ENCODE peak calls at places on chromosomes 2 and 18, in six cellular contexts. I is RWPE2, P is IMR-90, C is PC-9, S is A673, D is lower lobe of right lung. M is an unnamed sample. For H3K4me1, the result is how much of the 10 kb centered on the place peaks cover.

GRCh38 chr2:203993560-203993959 is 57.0 kb downstream of the ICOS start:
- DNase-seq in P (no peak), C (no peak), I (no peak), D (no peak), S (no peak), M (no peak)

GRCh38 chr2:36459725-36460137 is 104.2 kb downstream of the CRIM1 start:
- DNase-seq in P (peak), D (no peak), C (peak), S (peak), I (no peak), M (no peak)

GRCh38 chr2:52805901-52806410 is 961.6 kb upstream of the CHAC2 start:
- DNase-seq in S (no peak), C (no peak), P (peak), I (no peak), D (no peak), M (no peak)

GRCh38 chr2:41414486-41415230 is 633.2 kb upstream of the PKDCC start:
- DNase-seq in C (peak), D (no peak), I (no peak), P (no peak), S (peak), M (no peak)

GRCh38 chr2:55175254-55176093 is 56.6 kb downstream of the CLHC1 start:
- DNase-seq in S (peak), D (no peak), C (peak), P (peak), I (no peak), M (no peak)

GRCh38 chr2:68645523-68645922 is 2.1 kb downstream of the PROKR1 start:
- DNase-seq in I (no peak), C (no peak), S (peak), D (no peak), P (peak), M (no peak)

GRCh38 chr2:91477731-91478672 is 2786.5 kb downstream of the RPIA start:
- DNase-seq in I (peak), P (no peak), D (peak), C (no peak), S (peak), M (peak)

GRCh38 chr18:79522451-79523220 is 126.9 kb downstream of the NFATC1 start:
- DNase-seq in P (no peak), C (no peak), D (peak), I (peak), S (no peak), M (peak)

GRCh38 chr2:17518212-17519154 is at the start of gene RAD51AP2:
- DNase-seq in C (peak), S (peak), P (peak), D (peak), I (peak), M (peak)

GRCh38 chr2:120793682-120794403 is 58.2 kb downstream of the GLI2 start:
- DNase-seq in P (no peak), I (no peak), C (no peak), S (no peak), D (no peak), M (no peak)

GRCh38 chr18:32389868-32390267 is 80.8 kb downstream of the GAREM1 start:
- DNase-seq in D (peak), C (no peak), I (no peak), P (no peak), S (no peak), M (peak)

GRCh38 chr2:181178823-181179412 is 198.5 kb downstream of the UBE2E3 start:
- DNase-seq in C (no peak), S (peak), P (no peak), I (no peak), D (no peak), M (no peak)

GRCh38 chr2:235263205-235264120 is 230.4 kb upstream of the AGAP1 start:
- DNase-seq in C (peak), D (peak), S (peak), I (peak), P (peak), M (peak)

GRCh38 chr18:76545433-76546281 is 50.6 kb upstream of the ZNF516 start:
- DNase-seq in I (no peak), P (no peak), C (peak), D (no peak), S (peak), M (no peak)

GRCh38 chr2:239293450-239294430 is 107.1 kb downstream of the HDAC4 start:
- DNase-seq in C (no peak), P (no peak), S (no peak), D (peak), I (peak), M (no peak)

GRCh38 chr2:112493858-112494648 is 12.1 kb downstream of the TTL start:
- DNase-seq in D (no peak), C (peak), S (peak), I (no peak), P (peak), M (no peak)

GRCh38 chr2:236982693-236983092 is 103.0 kb upstream of the COPS8 start:
- DNase-seq in S (no peak), I (no peak), P (no peak), C (no peak), D (no peak), M (no peak)

GRCh38 chr2:187497858-187498463 is 49.9 kb upstream of the CALCRL start:
- DNase-seq in D (no peak), I (no peak), P (no peak), S (peak), C (no peak), M (no peak)
- TF ChIP-seq CTCF in D (peak), I (peak), P (peak), S (peak), C (peak), M (no peak)

DNA sequence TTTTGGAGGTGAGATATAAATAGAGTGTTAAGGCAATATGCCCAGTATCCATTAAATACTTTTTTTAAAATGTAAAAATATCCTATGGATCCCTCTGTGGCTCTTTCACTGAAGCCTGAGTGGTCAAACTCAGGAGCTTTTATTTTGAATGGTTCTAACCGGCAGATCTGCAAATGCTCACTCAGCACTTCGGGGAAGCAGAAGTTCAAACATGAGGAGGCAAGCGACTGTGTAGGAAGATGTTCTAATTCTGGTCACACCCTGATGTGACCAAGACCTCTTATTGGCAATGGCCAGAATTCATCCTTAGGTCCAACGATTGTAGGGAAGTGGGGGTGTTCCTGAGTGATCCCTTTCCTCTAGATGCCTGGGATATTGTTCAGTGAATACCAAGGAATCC is 168.8 kb downstream of the CDCA7 start:
- DNase-seq in D (no peak), C (no peak), P (no peak), I (no peak), S (no peak), M (no peak)
- H3K4me1 ChIP-seq in D (under half), C (under half), P (under half), I (under half), S (under half), M (under half)

GRCh38 chr2:179429060-179429471 is 164.4 kb upstream of the SESTD1 start:
- DNase-seq in S (no peak), P (no peak), C (no peak), D (no peak), I (no peak), M (no peak)
- H3K4me3 ChIP-seq in S (no peak), P (no peak), C (no peak), D (no peak), I (no peak), M (no peak)

GRCh38 chr2:60500861-60501260 is 52.6 kb downstream of the BCL11A start:
- DNase-seq in S (no peak), D (no peak), C (no peak), P (no peak), I (no peak), M (no peak)

GRCh38 chr2:60502123-60502522 is 51.3 kb downstream of the BCL11A start:
- DNase-seq in S (no peak), P (no peak), C (no peak), D (no peak), I (no peak), M (no peak)

GRCh38 chr2:60505240-60505639 is 48.2 kb downstream of the BCL11A start:
- DNase-seq in D (no peak), I (no peak), S (no peak), P (no peak), C (no peak), M (no peak)

GRCh38 chr2:60505861-60506260 is 47.6 kb downstream of the BCL11A start:
- DNase-seq in D (no peak), C (no peak), S (no peak), I (no peak), P (no peak), M (no peak)

GRCh38 chr2:60503923-60504514 is 49.4 kb downstream of the BCL11A start:
- DNase-seq in I (no peak), P (no peak), D (no peak), S (no peak), C (no peak), M (no peak)
- TF ChIP-seq CTCF in I (no peak), P (no peak), D (no peak), S (no peak), C (no peak), M (no peak)

M was measured in left lung.